ENCODE peak calls at places on chromosomes 2 and 18, in seven cellular contexts. I is IMR-90; M is ACHN; L is iPS-NIHi11; R is GF-D8; J is LoVo; N is stimulated activated CD4-positive, alpha-beta T cell treated with anti-CD3 and anti-CD28 coated beads, Interleukin-2, amount 100 ng/mL, for 48 hours. H is an unnamed sample.

GRCh38 chr2:112910219-112910618 is 746 bp upstream of the IL37 start:
- DNase-seq in L (no peak), R (no peak), J (no peak), N (no peak), M (no peak), I (no peak), H (no peak)

GRCh38 chr2:44077942-44078511 is 82.2 kb upstream of the LRPPRC start:
- DNase-seq in L (no peak), J (no peak), I (no peak), N (no peak), R (no peak), M (no peak), H (no peak)

GRCh38 chr2:216183459-216183858 is 74.3 kb downstream of the XRCC5 start:
- DNase-seq in R (peak), J (no peak), I (no peak), N (no peak), M (no peak), L (no peak), H (no peak)

GRCh38 chr2:9738718-9739496 is 104.4 kb upstream of the TAF1B start:
- DNase-seq in M (no peak), R (no peak), L (no peak), J (no peak), I (no peak), N (no peak), H (peak)

GRCh38 chr2:44291281-44292248 is 16.3 kb downstream of the SLC3A1 start:
- DNase-seq in M (peak), R (peak), L (peak), I (peak), N (no peak), J (peak), H (peak)

GRCh38 chr2:28546242-28546641 is 50.4 kb downstream of the PLB1 start:
- DNase-seq in L (no peak), I (no peak), J (no peak), N (no peak), R (peak), M (no peak), H (no peak)

GRCh38 chr2:80322337-80322920 is 17.9 kb upstream of the LRRTM1 start:
- DNase-seq in J (no peak), L (peak), R (no peak), I (no peak), M (no peak), N (no peak), H (no peak)

GRCh38 chr2:47346107-47346506 is 56.8 kb upstream of the MSH2 start:
- DNase-seq in R (no peak), L (no peak), I (no peak), J (no peak), N (no peak), M (no peak), H (no peak)

GRCh38 chr2:44663471-44664073 is 277.9 kb upstream of the SIX3 start:
- DNase-seq in N (no peak), J (no peak), M (no peak), I (no peak), L (no peak), R (no peak), H (no peak)

GRCh38 chr2:191302459-191303155 is 57.4 kb downstream of the MYO1B start:
- DNase-seq in N (no peak), J (no peak), R (no peak), M (peak), L (peak), I (peak), H (peak)

GRCh38 chr18:68417166-68417776 is 297.6 kb downstream of the TMX3 start:
- DNase-seq in M (no peak), I (no peak), N (no peak), R (no peak), J (no peak), L (no peak), H (no peak)

GRCh38 chr2:219272995-219273394 is 6.2 kb upstream of the DNAJB2 start:
- DNase-seq in R (no peak), I (no peak), J (peak), L (no peak), M (peak), N (no peak), H (no peak)

GRCh38 chr2:231357931-231358330 is 37.6 kb upstream of the B3GNT7 start:
- DNase-seq in J (no peak), N (no peak), M (no peak), R (no peak), I (no peak), L (no peak), H (no peak)

GRCh38 chr18:9353596-9353995 is 19.0 kb downstream of the TWSG1 start:
- DNase-seq in L (no peak), N (no peak), R (no peak), I (no peak), M (no peak), J (no peak), H (no peak)

GRCh38 chr2:36587091-36587490 is 10.9 kb downstream of the FEZ2 start:
- DNase-seq in M (no peak), N (no peak), R (no peak), J (no peak), L (no peak), I (no peak), H (no peak)

GRCh38 chr2:99537910-99538485 is 48.2 kb upstream of the REV1 start:
- DNase-seq in M (no peak), R (no peak), I (no peak), J (no peak), L (no peak), N (no peak), H (no peak)

GRCh38 chr2:68318686-68319396 is 908 bp downstream of the CNRIP1 start:
- DNase-seq in I (no peak), L (no peak), J (no peak), M (no peak), N (no peak), R (no peak), H (no peak)